ENCODE peak calls at places on chromosomes 5 and 9, in five cellular contexts. H is CD8-positive, alpha-beta T cell; Q is WERI-Rb-1; J is left ventricle myocardium inferior; N is AG04450. R is an unnamed sample.
A peak's percentile ranks its signal among the peaks of the same experiment; 100 is the strongest.

GRCh38 chr5:135433626-135434426 is 13.3 kb downstream of the DCANP1 start:
- DNase-seq in Q (no peak), H (no peak), J (no peak), N (no peak), R (no peak)

GRCh38 chr9:112047538-112048066 is 127.5 kb downstream of the SUSD1 start:
- DNase-seq in Q (no peak), H (no peak), J (no peak), N (no peak), R (no peak)

GRCh38 chr5:149459891-149460290 is 80.8 kb upstream of the IL17B start:
- DNase-seq in J (no peak), N (no peak), H (no peak), Q (no peak), R (no peak)

GRCh38 chr5:54580997-54581741 is 63.6 kb downstream of the SNX18 start:
- DNase-seq in H (no peak), N (no peak), J (no peak), Q (no peak), R (no peak)

GRCh38 chr9:112279501-112279900 is 53.9 kb downstream of the PTBP3 start:
- DNase-seq in N (no peak), Q (no peak), J (no peak), H (no peak), R (no peak)

GRCh38 chr5:756865-757345 is 27.6 kb downstream of the ZDHHC11B start:
- DNase-seq in J (peak; percentile 73), N (no peak), H (peak; percentile 45), Q (no peak), R (no peak)

GRCh38 chr9:113566011-113566711 is 102.6 kb downstream of the RGS3 start:
- DNase-seq in Q (no peak), H (no peak), J (no peak), N (no peak), R (no peak)

GRCh38 chr5:132176987-132177386 is 50.7 kb downstream of the P4HA2 start:
- DNase-seq in N (no peak), H (no peak), J (no peak), Q (no peak), R (no peak)

GRCh38 chr5:68288756-68289134 is 73.2 kb downstream of the PIK3R1 start:
- DNase-seq in Q (no peak), H (no peak), J (peak; percentile 18), N (no peak), R (no peak)

GRCh38 chr9:80448996-80449395 is 877.2 kb downstream of the TLE4 start:
- DNase-seq in N (no peak), Q (no peak), J (no peak), H (no peak), R (no peak)
- H3K9me3 ChIP-seq in N (no peaks in the 10 kb centered on the region), Q (no peaks in the 10 kb centered on the region), J (peaks cover 24% of the 10 kb centered on the region), H (no peaks in the 10 kb centered on the region), R (no peaks in the 10 kb centered on the region)

GRCh38 chr5:8188874-8189588 is 320.1 kb downstream of the MTRR start:
- DNase-seq in J (no peak), Q (no peak), N (no peak), H (no peak), R (no peak)
- H3K9me3 ChIP-seq in J (peaks cover 6% of the 10 kb centered on the region), Q (no peaks in the 10 kb centered on the region), N (no peaks in the 10 kb centered on the region), H (no peaks in the 10 kb centered on the region), R (no peaks in the 10 kb centered on the region)

GRCh38 chr5:150946351-150946905 is 41.6 kb upstream of the ZNF300 start:
- DNase-seq in J (peak; percentile 86), Q (peak; percentile 77), H (no peak), N (peak; percentile 2), R (no peak)
- H3K9me3 ChIP-seq in J (peaks cover 92% of the 10 kb centered on the region), Q (peaks cover 36% of the 10 kb centered on the region), H (peaks cover 14% of the 10 kb centered on the region), N (peaks cover 16% of the 10 kb centered on the region), R (peaks cover 19% of the 10 kb centered on the region)

GRCh38 chr5:13955896-13956295 is 11.4 kb upstream of the DNAH5 start:
- DNase-seq in N (no peak), Q (no peak), H (no peak), J (no peak), R (no peak)

GRCh38 chr5:13956441-13956840 is 12.0 kb upstream of the DNAH5 start:
- DNase-seq in N (no peak), J (no peak), Q (no peak), H (no peak), R (no peak)

GRCh38 chr5:13957032-13957645 is 12.7 kb upstream of the DNAH5 start:
- DNase-seq in N (peak; percentile 32), J (no peak), Q (peak; percentile 65), H (no peak), R (no peak)
- H3K9me3 ChIP-seq in N (no peaks in the 10 kb centered on the region), J (no peaks in the 10 kb centered on the region), Q (no peaks in the 10 kb centered on the region), H (no peaks in the 10 kb centered on the region), R (no peaks in the 10 kb centered on the region)

DNA sequence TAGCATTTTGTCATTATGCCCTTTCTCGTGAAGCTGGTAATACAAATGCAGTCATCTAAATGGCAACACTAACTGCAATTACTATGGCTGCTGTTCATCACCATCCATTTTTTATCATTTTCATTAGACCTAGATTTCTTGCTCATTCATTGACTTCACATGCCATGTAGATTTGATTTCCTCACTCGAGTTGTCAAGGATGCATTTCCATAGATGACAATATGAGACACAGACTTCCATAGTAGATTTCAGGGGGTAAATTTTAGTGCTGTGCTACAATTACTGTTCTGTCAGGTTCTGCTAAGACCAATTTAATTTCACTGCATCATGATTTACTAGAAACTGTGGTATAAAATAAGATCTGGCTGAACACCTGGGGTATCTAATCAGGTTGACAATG is 589.2 kb downstream of the SEMA5A start:
- DNase-seq in H (no peak), N (no peak), J (no peak), Q (no peak), R (no peak)
- H3K9me3 ChIP-seq in H (no peaks in the 10 kb centered on the region), N (no peaks in the 10 kb centered on the region), J (no peaks in the 10 kb centered on the region), Q (no peaks in the 10 kb centered on the region), R (no peaks in the 10 kb centered on the region)

GRCh38 chr5:180849827-180850226 is 11.2 kb downstream of the ZFP62 start:
- DNase-seq in Q (no peak), J (no peak), N (no peak), H (no peak), R (no peak)
- H3K9me3 ChIP-seq in Q (no peaks in the 10 kb centered on the region), J (peaks cover 11% of the 10 kb centered on the region), N (peaks cover 41% of the 10 kb centered on the region), H (peaks cover 14% of the 10 kb centered on the region), R (peaks cover 10% of the 10 kb centered on the region)

GRCh38 chr5:153939101-153939500 is 99.6 kb downstream of the FAM114A2 start:
- DNase-seq in N (no peak), H (no peak), J (no peak), Q (no peak), R (no peak)

GRCh38 chr5:153941265-153941664 is 97.4 kb downstream of the FAM114A2 start:
- DNase-seq in H (no peak), J (no peak), N (no peak), Q (no peak), R (no peak)

GRCh38 chr5:153938131-153938842 is 100.4 kb downstream of the FAM114A2 start:
- DNase-seq in H (no peak), J (no peak), Q (no peak), N (no peak), R (no peak)

GRCh38 chr5:153937661-153938060 is 101.0 kb downstream of the FAM114A2 start:
- DNase-seq in Q (no peak), J (no peak), H (no peak), N (no peak), R (no peak)
- H3K9me3 ChIP-seq in Q (peaks cover 21% of the 10 kb centered on the region), J (peaks cover 90% of the 10 kb centered on the region), H (peaks cover 22% of the 10 kb centered on the region), N (peaks cover 7% of the 10 kb centered on the region), R (peaks cover 5% of the 10 kb centered on the region)

GRCh38 chr5:27962201-27962600 is 923.8 kb upstream of the CDH9 start:
- DNase-seq in N (no peak), J (no peak), H (no peak), Q (no peak), R (no peak)
- H3K9me3 ChIP-seq in N (peaks cover 17% of the 10 kb centered on the region), J (peaks cover 89% of the 10 kb centered on the region), H (peaks cover 5% of the 10 kb centered on the region), Q (no peaks in the 10 kb centered on the region), R (peaks cover 9% of the 10 kb centered on the region)

R was measured in T-helper 17 cell.